ENCODE peak calls at places on chromosomes 6 and 20, in five cellular contexts. One of them, this sample, is unnamed.

GRCh38 chr20:8720089-8720488 is 348.8 kb upstream of the PLCB4 start:
- DNase-seq in endothelial cell of umbilical vein: no peak
- DNase-seq in GM23338: no peak
- DNase-seq in K562: no peak
- DNase-seq in HCT116: no peak
- DNase-seq in this sample: no peak

GRCh38 chr20:6295026-6295425 is 172.2 kb upstream of the FERMT1 start:
- DNase-seq in endothelial cell of umbilical vein: no peak
- DNase-seq in GM23338: no peak
- DNase-seq in K562: no peak
- DNase-seq in HCT116: no peak
- DNase-seq in this sample: no peak

GRCh38 chr20:39890697-39891096 is 798.3 kb downstream of the MAFB start:
- DNase-seq in endothelial cell of umbilical vein: no peak
- DNase-seq in GM23338: no peak
- DNase-seq in K562: no peak
- DNase-seq in HCT116: no peak
- DNase-seq in this sample: no peak

GRCh38 chr6:63708631-63709030 is 73.0 kb downstream of the PHF3 start:
- DNase-seq in endothelial cell of umbilical vein: no peak
- DNase-seq in GM23338: no peak
- DNase-seq in K562: no peak
- DNase-seq in HCT116: no peak
- DNase-seq in this sample: no peak

GRCh38 chr6:39540454-39540853 is 184.8 kb downstream of the KIF6 start:
- DNase-seq in endothelial cell of umbilical vein: no peak
- DNase-seq in GM23338: no peak
- DNase-seq in K562: no peak
- DNase-seq in HCT116: no peak
- DNase-seq in this sample: no peak

GRCh38 chr20:31536575-31536974 is 22.3 kb downstream of the HM13 start:
- DNase-seq in endothelial cell of umbilical vein: no peak
- DNase-seq in GM23338: no peak
- DNase-seq in K562: no peak
- DNase-seq in HCT116: no peak
- DNase-seq in this sample: no peak

GRCh38 chr6:170308761-170309160 is 2.2 kb downstream of the FAM120B start:
- DNase-seq in endothelial cell of umbilical vein: no peak
- DNase-seq in GM23338: no peak
- DNase-seq in K562: no peak
- DNase-seq in HCT116: no peak
- DNase-seq in this sample: no peak

GRCh38 chr20:19212524-19213502 is at the start of gene SLC24A3:
- DNase-seq in endothelial cell of umbilical vein: no peak
- DNase-seq in GM23338: peak; percentile 77
- DNase-seq in K562: no peak
- DNase-seq in HCT116: no peak
- DNase-seq in this sample: peak; percentile 83

GRCh38 chr6:38722727-38723334 is 7.7 kb downstream of the DNAH8 start:
- DNase-seq in endothelial cell of umbilical vein: no peak
- DNase-seq in GM23338: peak; percentile 27
- DNase-seq in K562: peak; percentile 89
- DNase-seq in HCT116: no peak
- DNase-seq in this sample: no peak

GRCh38 chr6:1991332-1991878 is 254.0 kb downstream of the GMDS start:
- DNase-seq in endothelial cell of umbilical vein: no peak
- DNase-seq in GM23338: no peak
- DNase-seq in K562: no peak
- DNase-seq in HCT116: no peak
- DNase-seq in this sample: no peak

GRCh38 chr20:20253039-20253743 is 114.7 kb upstream of the INSM1 start:
- DNase-seq in endothelial cell of umbilical vein: no peak
- DNase-seq in GM23338: no peak
- DNase-seq in K562: no peak
- DNase-seq in HCT116: no peak
- DNase-seq in this sample: no peak

GRCh38 chr20:63315240-63315981 is 22.4 kb downstream of the COL20A1 start:
- DNase-seq in endothelial cell of umbilical vein: no peak
- DNase-seq in GM23338: no peak
- DNase-seq in K562: no peak
- DNase-seq in HCT116: no peak
- DNase-seq in this sample: no peak

GRCh38 chr20:39289316-39289715 is 327.2 kb downstream of the DHX35 start:
- DNase-seq in endothelial cell of umbilical vein: no peak
- DNase-seq in GM23338: peak; percentile 63
- DNase-seq in K562: no peak
- DNase-seq in HCT116: no peak
- DNase-seq in this sample: no peak

GRCh38 chr20:51404297-51405060 is 138.0 kb downstream of the NFATC2 start:
- DNase-seq in endothelial cell of umbilical vein: no peak
- DNase-seq in GM23338: no peak
- DNase-seq in K562: no peak
- DNase-seq in HCT116: no peak
- DNase-seq in this sample: peak; percentile 55

GRCh38 chr6:128117916-128118315 is 217.1 kb upstream of the THEMIS start:
- DNase-seq in endothelial cell of umbilical vein: no peak
- DNase-seq in GM23338: no peak
- DNase-seq in K562: no peak
- DNase-seq in HCT116: no peak
- DNase-seq in this sample: no peak

GRCh38 chr6:157885211-157885788 is 62.3 kb downstream of the SNX9 start:
- DNase-seq in endothelial cell of umbilical vein: peak; percentile 32
- DNase-seq in GM23338: no peak
- DNase-seq in K562: no peak
- DNase-seq in HCT116: no peak
- DNase-seq in this sample: no peak

GRCh38 chr6:137861550-137862337 is 5.3 kb upstream of the TNFAIP3 start:
- DNase-seq in endothelial cell of umbilical vein: no peak
- DNase-seq in GM23338: no peak
- DNase-seq in K562: no peak
- DNase-seq in HCT116: no peak
- DNase-seq in this sample: no peak

GRCh38 chr20:23937303-23938117 is 51.1 kb downstream of the GGTLC1 start:
- DNase-seq in endothelial cell of umbilical vein: peak; percentile 60
- DNase-seq in GM23338: peak; percentile 73
- DNase-seq in K562: peak; percentile 19
- DNase-seq in HCT116: peak; percentile 16
- DNase-seq in this sample: peak; percentile 54

GRCh38 chr6:4675086-4675485 is 101.1 kb upstream of the CDYL start:
- DNase-seq in endothelial cell of umbilical vein: no peak
- DNase-seq in GM23338: no peak
- DNase-seq in K562: no peak
- DNase-seq in HCT116: no peak
- DNase-seq in this sample: no peak

GRCh38 chr6:125717120-125717731 is 32.2 kb upstream of the HEY2 start:
- DNase-seq in endothelial cell of umbilical vein: no peak
- DNase-seq in GM23338: no peak
- DNase-seq in K562: no peak
- DNase-seq in HCT116: no peak
- DNase-seq in this sample: no peak

GRCh38 chr20:33731693-33732165 is at the start of gene ZNF341:
- DNase-seq in endothelial cell of umbilical vein: peak; percentile 74
- DNase-seq in GM23338: peak; percentile 91
- DNase-seq in K562: peak; percentile 82
- DNase-seq in HCT116: peak; percentile 39
- DNase-seq in this sample: peak; percentile 91

GRCh38 chr6:156645106-156645505 is 132.1 kb upstream of the ARID1B start:
- DNase-seq in endothelial cell of umbilical vein: no peak
- DNase-seq in GM23338: no peak
- DNase-seq in K562: no peak
- DNase-seq in HCT116: no peak
- DNase-seq in this sample: no peak

GRCh38 chr6:21595265-21595950 is 1.9 kb downstream of the SOX4 start:
- DNase-seq in endothelial cell of umbilical vein: no peak
- DNase-seq in GM23338: no peak
- DNase-seq in K562: no peak
- DNase-seq in HCT116: no peak
- DNase-seq in this sample: peak; percentile 56

GRCh38 chr6:6890400-6890858 is 217.3 kb upstream of the RREB1 start:
- DNase-seq in endothelial cell of umbilical vein: no peak
- DNase-seq in GM23338: peak; percentile 70
- DNase-seq in K562: peak; percentile 82
- DNase-seq in HCT116: no peak
- DNase-seq in this sample: peak; percentile 58

GRCh38 chr20:25309395-25310267 is 61.7 kb downstream of the PYGB start:
- DNase-seq in endothelial cell of umbilical vein: peak; percentile 10
- DNase-seq in GM23338: no peak
- DNase-seq in K562: peak; percentile 63
- DNase-seq in HCT116: peak; percentile 65
- DNase-seq in this sample: peak; percentile 53

GRCh38 chr6:20691185-20691584 is 156.9 kb downstream of the CDKAL1 start:
- DNase-seq in endothelial cell of umbilical vein: no peak
- DNase-seq in GM23338: no peak
- DNase-seq in K562: no peak
- DNase-seq in HCT116: no peak
- DNase-seq in this sample: no peak

GRCh38 chr6:168099201-168100010 is 20.4 kb upstream of the FRMD1 start:
- DNase-seq in endothelial cell of umbilical vein: no peak
- DNase-seq in GM23338: peak; percentile 51
- DNase-seq in K562: no peak
- DNase-seq in HCT116: no peak
- DNase-seq in this sample: no peak

GRCh38 chr6:119158057-119158848 is 79.8 kb upstream of the FAM184A start:
- DNase-seq in endothelial cell of umbilical vein: no peak
- DNase-seq in GM23338: no peak
- DNase-seq in K562: no peak
- DNase-seq in HCT116: no peak
- DNase-seq in this sample: no peak

GRCh38 chr6:167399599-167399998 is 74.7 kb downstream of the TTLL2 start:
- DNase-seq in endothelial cell of umbilical vein: no peak
- DNase-seq in GM23338: no peak
- DNase-seq in K562: no peak
- DNase-seq in HCT116: no peak
- DNase-seq in this sample: no peak

GRCh38 chr6:118679293-118679692 is 27.9 kb upstream of the CEP85L start:
- DNase-seq in endothelial cell of umbilical vein: no peak
- DNase-seq in GM23338: no peak
- DNase-seq in K562: no peak
- DNase-seq in HCT116: no peak
- DNase-seq in this sample: no peak

GRCh38 chr6:37027036-37027720 is 21.7 kb downstream of the FGD2 start:
- DNase-seq in endothelial cell of umbilical vein: no peak
- DNase-seq in GM23338: no peak
- DNase-seq in K562: no peak
- DNase-seq in HCT116: no peak
- DNase-seq in this sample: no peak

GRCh38 chr6:37025621-37026466 is 20.4 kb downstream of the FGD2 start:
- DNase-seq in endothelial cell of umbilical vein: no peak
- DNase-seq in GM23338: no peak
- DNase-seq in K562: no peak
- DNase-seq in HCT116: no peak
- DNase-seq in this sample: no peak

GRCh38 chr6:37030599-37030998 is 25.1 kb downstream of the FGD2 start:
- DNase-seq in endothelial cell of umbilical vein: no peak
- DNase-seq in GM23338: no peak
- DNase-seq in K562: no peak
- DNase-seq in HCT116: no peak
- DNase-seq in this sample: no peak

GRCh38 chr6:37029249-37029959 is 23.9 kb downstream of the FGD2 start:
- DNase-seq in endothelial cell of umbilical vein: peak; percentile 77
- DNase-seq in GM23338: peak; percentile 81
- DNase-seq in K562: peak; percentile 91
- DNase-seq in HCT116: peak; percentile 79
- DNase-seq in this sample: peak; percentile 65

GRCh38 chr6:37027811-37028469 is 22.5 kb downstream of the FGD2 start:
- DNase-seq in endothelial cell of umbilical vein: no peak
- DNase-seq in GM23338: no peak
- DNase-seq in K562: no peak
- DNase-seq in HCT116: no peak
- DNase-seq in this sample: no peak
- TF ChIP-seq CTCF in endothelial cell of umbilical vein: no peak
- TF ChIP-seq CTCF in GM23338: peak; percentile 15
- TF ChIP-seq CTCF in K562: peak; percentile 32
- TF ChIP-seq CTCF in HCT116: no peak
- TF ChIP-seq CTCF in this sample: no peak

GRCh38 chr6:166365806-166366205 is 16.9 kb downstream of the MPC1 start:
- DNase-seq in endothelial cell of umbilical vein: no peak
- DNase-seq in GM23338: peak; percentile 71
- DNase-seq in K562: no peak
- DNase-seq in HCT116: no peak
- DNase-seq in this sample: no peak
- H3K4me1 ChIP-seq in endothelial cell of umbilical vein: peaks cover 17% of the 10 kb centered on the region
- H3K4me1 ChIP-seq in GM23338: peaks cover 28% of the 10 kb centered on the region
- H3K4me1 ChIP-seq in K562: no peaks in the 10 kb centered on the region
- H3K4me1 ChIP-seq in HCT116: no peaks in the 10 kb centered on the region
- H3K4me1 ChIP-seq in this sample: peaks cover 9% of the 10 kb centered on the region

DNA sequence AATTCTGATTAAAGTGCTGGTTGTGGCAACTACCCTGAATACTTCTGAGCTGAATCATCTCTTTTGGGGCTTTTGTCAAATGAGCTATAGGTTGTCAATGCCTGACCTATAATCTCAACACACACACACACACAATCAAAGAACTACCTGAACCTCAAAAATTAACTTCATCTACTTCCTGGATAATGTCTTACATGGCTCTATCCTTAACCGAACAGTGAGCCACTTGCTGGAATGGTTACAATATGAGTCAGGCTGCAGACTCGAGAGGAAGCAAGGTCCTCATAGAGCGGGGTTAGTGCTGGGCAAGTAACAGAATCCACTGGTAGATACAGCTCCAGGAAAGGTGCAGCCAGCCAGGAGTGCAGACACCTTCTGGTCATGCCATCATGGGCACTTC is 70.6 kb upstream of the DST start:
- DNase-seq in endothelial cell of umbilical vein: peak; percentile 85
- DNase-seq in GM23338: no peak
- DNase-seq in K562: no peak
- DNase-seq in HCT116: peak; percentile 77
- DNase-seq in this sample: peak; percentile 50
- TF ChIP-seq POLR2AphosphoS5 in endothelial cell of umbilical vein: peak; percentile 59
- TF ChIP-seq POLR2AphosphoS5 in GM23338: no peak
- TF ChIP-seq POLR2AphosphoS5 in K562: no peak
- TF ChIP-seq POLR2AphosphoS5 in HCT116: peak; percentile 43
- TF ChIP-seq POLR2AphosphoS5 in this sample: peak; percentile 60

DNA sequence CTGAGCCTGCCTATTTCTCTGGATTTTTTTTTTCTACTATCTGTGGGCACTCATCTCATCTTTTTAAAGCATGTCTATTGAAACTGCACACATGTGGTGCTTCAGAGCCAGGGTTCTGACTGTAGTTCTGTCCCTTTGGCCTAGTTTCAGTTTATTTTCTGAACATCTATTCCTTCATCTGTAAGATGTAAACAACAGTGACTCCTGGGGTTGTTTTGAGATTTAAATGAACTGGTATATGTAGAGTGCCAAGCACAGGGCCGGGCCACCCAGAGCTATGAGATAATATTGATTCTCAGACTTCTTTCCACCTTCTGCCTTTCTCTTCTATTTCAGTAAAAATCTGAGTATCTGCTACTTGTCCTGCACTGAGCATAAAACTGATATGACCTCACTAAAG is 185.1 kb downstream of the CARMIL1 start:
- DNase-seq in endothelial cell of umbilical vein: no peak
- DNase-seq in GM23338: no peak
- DNase-seq in K562: no peak
- DNase-seq in HCT116: no peak
- DNase-seq in this sample: no peak
- TF ChIP-seq CTCF in endothelial cell of umbilical vein: no peak
- TF ChIP-seq CTCF in GM23338: no peak
- TF ChIP-seq CTCF in K562: no peak
- TF ChIP-seq CTCF in HCT116: no peak
- TF ChIP-seq CTCF in this sample: no peak

This sample was measured in stomach.